ENCODE peak calls at places on chromosomes 16 and 17, in eight cellular contexts. One of them, this sample, is unnamed.

GRCh38 chr17:64281962-64282752 is 19.1 kb upstream of the TEX2 start:
- DNase-seq in hypothalamus: peak
- DNase-seq in M059J: peak
- DNase-seq in retina: peak
- DNase-seq in EL: peak
- DNase-seq in AG04450: peak
- DNase-seq in GM10248: peak
- DNase-seq in SK-N-DZ: peak
- DNase-seq in this sample: peak

GRCh38 chr17:33858121-33858520 is 397.0 kb upstream of the CCL2 start:
- DNase-seq in hypothalamus: no peak
- DNase-seq in M059J: no peak
- DNase-seq in retina: no peak
- DNase-seq in EL: no peak
- DNase-seq in AG04450: no peak
- DNase-seq in GM10248: no peak
- DNase-seq in SK-N-DZ: no peak
- DNase-seq in this sample: no peak

GRCh38 chr17:38402897-38403296 is 25.4 kb upstream of the ARHGAP23 start:
- DNase-seq in hypothalamus: no peak
- DNase-seq in M059J: no peak
- DNase-seq in retina: no peak
- DNase-seq in EL: no peak
- DNase-seq in AG04450: no peak
- DNase-seq in GM10248: no peak
- DNase-seq in SK-N-DZ: no peak
- DNase-seq in this sample: no peak

GRCh38 chr16:81170824-81171223 is 67.7 kb upstream of the BCO1 start:
- DNase-seq in hypothalamus: no peak
- DNase-seq in M059J: no peak
- DNase-seq in retina: no peak
- DNase-seq in EL: no peak
- DNase-seq in AG04450: no peak
- DNase-seq in GM10248: no peak
- DNase-seq in SK-N-DZ: no peak
- DNase-seq in this sample: no peak

GRCh38 chr17:59649886-59650285 is 30.2 kb downstream of the CLTC start:
- DNase-seq in hypothalamus: no peak
- DNase-seq in M059J: no peak
- DNase-seq in retina: no peak
- DNase-seq in EL: no peak
- DNase-seq in AG04450: no peak
- DNase-seq in GM10248: no peak
- DNase-seq in SK-N-DZ: no peak
- DNase-seq in this sample: no peak

GRCh38 chr17:18937981-18938691 is 13.8 kb upstream of the SLC5A10 start:
- DNase-seq in hypothalamus: no peak
- DNase-seq in M059J: no peak
- DNase-seq in retina: no peak
- DNase-seq in EL: no peak
- DNase-seq in AG04450: no peak
- DNase-seq in GM10248: no peak
- DNase-seq in SK-N-DZ: no peak
- DNase-seq in this sample: no peak

GRCh38 chr16:79008036-79008868 is 592.3 kb downstream of the MAF start:
- DNase-seq in hypothalamus: no peak
- DNase-seq in M059J: no peak
- DNase-seq in retina: no peak
- DNase-seq in EL: no peak
- DNase-seq in AG04450: no peak
- DNase-seq in GM10248: no peak
- DNase-seq in SK-N-DZ: no peak
- DNase-seq in this sample: peak

GRCh38 chr16:85916141-85916890 is 17.4 kb downstream of the IRF8 start:
- DNase-seq in hypothalamus: no peak
- DNase-seq in M059J: peak
- DNase-seq in retina: no peak
- DNase-seq in EL: no peak
- DNase-seq in AG04450: no peak
- DNase-seq in GM10248: no peak
- DNase-seq in SK-N-DZ: no peak
- DNase-seq in this sample: no peak

GRCh38 chr16:83147244-83147643 is 520.5 kb downstream of the CDH13 start:
- DNase-seq in hypothalamus: no peak
- DNase-seq in M059J: no peak
- DNase-seq in retina: no peak
- DNase-seq in EL: no peak
- DNase-seq in AG04450: no peak
- DNase-seq in GM10248: no peak
- DNase-seq in SK-N-DZ: no peak
- DNase-seq in this sample: peak

GRCh38 chr17:1716076-1716911 is 6.1 kb upstream of the TLCD2 start:
- DNase-seq in hypothalamus: peak
- DNase-seq in M059J: peak
- DNase-seq in retina: peak
- DNase-seq in EL: peak
- DNase-seq in AG04450: peak
- DNase-seq in GM10248: peak
- DNase-seq in SK-N-DZ: peak
- DNase-seq in this sample: peak

GRCh38 chr16:57128787-57129389 is 36.5 kb downstream of the CPNE2 start:
- DNase-seq in hypothalamus: no peak
- DNase-seq in M059J: no peak
- DNase-seq in retina: no peak
- DNase-seq in EL: no peak
- DNase-seq in AG04450: no peak
- DNase-seq in GM10248: no peak
- DNase-seq in SK-N-DZ: no peak
- DNase-seq in this sample: no peak

GRCh38 chr17:81710514-81711308 is 1.4 kb upstream of the SLC25A10 start:
- DNase-seq in hypothalamus: no peak
- DNase-seq in M059J: no peak
- DNase-seq in retina: peak
- DNase-seq in EL: peak
- DNase-seq in AG04450: no peak
- DNase-seq in GM10248: no peak
- DNase-seq in SK-N-DZ: no peak
- DNase-seq in this sample: peak

GRCh38 chr17:76840884-76841775 is 27.1 kb upstream of the MGAT5B start:
- DNase-seq in hypothalamus: no peak
- DNase-seq in M059J: peak
- DNase-seq in retina: no peak
- DNase-seq in EL: peak
- DNase-seq in AG04450: no peak
- DNase-seq in GM10248: no peak
- DNase-seq in SK-N-DZ: no peak
- DNase-seq in this sample: no peak

GRCh38 chr17:19876524-19877161 is 8.9 kb upstream of the ULK2 start:
- DNase-seq in hypothalamus: peak
- DNase-seq in M059J: no peak
- DNase-seq in retina: no peak
- DNase-seq in EL: no peak
- DNase-seq in AG04450: no peak
- DNase-seq in GM10248: no peak
- DNase-seq in SK-N-DZ: no peak
- DNase-seq in this sample: no peak

GRCh38 chr17:50188521-50189395 is 12.7 kb downstream of the COL1A1 start:
- DNase-seq in hypothalamus: no peak
- DNase-seq in M059J: no peak
- DNase-seq in retina: no peak
- DNase-seq in EL: no peak
- DNase-seq in AG04450: no peak
- DNase-seq in GM10248: no peak
- DNase-seq in SK-N-DZ: no peak
- DNase-seq in this sample: peak

GRCh38 chr16:4944333-4945281 is 7.7 kb upstream of the PPL start:
- DNase-seq in hypothalamus: no peak
- DNase-seq in M059J: peak
- DNase-seq in retina: no peak
- DNase-seq in EL: peak
- DNase-seq in AG04450: peak
- DNase-seq in GM10248: no peak
- DNase-seq in SK-N-DZ: no peak
- DNase-seq in this sample: peak

GRCh38 chr16:59021751-59022150 is 287.6 kb upstream of the GOT2 start:
- DNase-seq in hypothalamus: no peak
- DNase-seq in M059J: peak
- DNase-seq in retina: no peak
- DNase-seq in EL: peak
- DNase-seq in AG04450: no peak
- DNase-seq in GM10248: no peak
- DNase-seq in SK-N-DZ: no peak
- DNase-seq in this sample: peak

GRCh38 chr17:21573961-21574610 is 118.2 kb upstream of the KCNJ18 start:
- DNase-seq in hypothalamus: peak
- DNase-seq in M059J: no peak
- DNase-seq in retina: peak
- DNase-seq in EL: peak
- DNase-seq in AG04450: peak
- DNase-seq in GM10248: no peak
- DNase-seq in SK-N-DZ: peak
- DNase-seq in this sample: no peak

GRCh38 chr17:74024871-74025531 is 178.5 kb upstream of the RPL38 start:
- DNase-seq in hypothalamus: no peak
- DNase-seq in M059J: no peak
- DNase-seq in retina: no peak
- DNase-seq in EL: no peak
- DNase-seq in AG04450: no peak
- DNase-seq in GM10248: no peak
- DNase-seq in SK-N-DZ: peak
- DNase-seq in this sample: no peak

GRCh38 chr16:64489449-64489848 is 632.4 kb downstream of the CDH11 start:
- DNase-seq in hypothalamus: no peak
- DNase-seq in M059J: no peak
- DNase-seq in retina: no peak
- DNase-seq in EL: no peak
- DNase-seq in AG04450: no peak
- DNase-seq in GM10248: no peak
- DNase-seq in SK-N-DZ: no peak
- DNase-seq in this sample: peak

This sample was measured in mesenchymal stem cell.